ENCODE peak calls at places on chromosomes 16 and 17, in ten cellular contexts. N is H7; U is GM12865; A is cardiac fibroblast; Q is esophagus squamous epithelium; S is CD8-positive, alpha-beta memory T cell; W is A549; V is kidney epithelial cell; E is A673; H is neuronal stem cell. C is an unnamed sample.

GRCh38 chr17:30271102-30271501 is 20.6 kb downstream of the BLMH start:
- DNase-seq in N (no peak), U (no peak), A (no peak), Q (no peak), S (no peak), W (peak), V (no peak), E (no peak), H (no peak), C (no peak)

GRCh38 chr16:4664538-4665418 is 28.6 kb upstream of the NUDT16L1 start:
- DNase-seq in N (no peak), U (peak), A (no peak), Q (no peak), S (peak), W (peak), V (no peak), E (no peak), H (no peak), C (peak)

GRCh38 chr17:7611635-7612293 is 2.9 kb downstream of the FXR2 start:
- DNase-seq in N (no peak), U (no peak), A (no peak), Q (no peak), S (no peak), W (no peak), V (no peak), E (no peak), H (no peak), C (no peak)

GRCh38 chr17:72380737-72381136 is 259.9 kb downstream of the SOX9 start:
- DNase-seq in N (no peak), U (no peak), A (no peak), Q (no peak), S (no peak), W (no peak), V (no peak), E (no peak), H (no peak), C (no peak)

GRCh38 chr16:2745116-2745890 is 7.1 kb upstream of the SRRM2 start:
- DNase-seq in N (no peak), U (no peak), A (no peak), Q (no peak), S (no peak), W (no peak), V (no peak), E (no peak), H (no peak), C (peak)

GRCh38 chr16:27822529-27823437 is 240.7 kb downstream of the GSG1L start:
- DNase-seq in N (no peak), U (no peak), A (no peak), Q (no peak), S (no peak), W (no peak), V (no peak), E (no peak), H (no peak), C (no peak)

GRCh38 chr16:30077656-30078055 is 1.9 kb downstream of the PPP4C start:
- DNase-seq in N (no peak), U (no peak), A (no peak), Q (no peak), S (no peak), W (no peak), V (no peak), E (no peak), H (no peak), C (no peak)

GRCh38 chr17:72516772-72517399 is 396.1 kb downstream of the SOX9 start:
- DNase-seq in N (peak), U (peak), A (peak), Q (no peak), S (no peak), W (peak), V (peak), E (no peak), H (no peak), C (no peak)

GRCh38 chr16:772959-773358 is 12.4 kb downstream of the MSLN start:
- DNase-seq in N (no peak), U (no peak), A (no peak), Q (no peak), S (no peak), W (no peak), V (no peak), E (no peak), H (no peak), C (no peak)

GRCh38 chr17:6551909-6552768 is 4.2 kb downstream of the PITPNM3 start:
- DNase-seq in N (peak), U (no peak), A (peak), Q (no peak), S (no peak), W (no peak), V (no peak), E (no peak), H (no peak), C (no peak)

GRCh38 chr16:72285728-72286127 is 113.8 kb upstream of the PMFBP1 start:
- DNase-seq in N (no peak), U (no peak), A (peak), Q (no peak), S (no peak), W (no peak), V (no peak), E (no peak), H (no peak), C (no peak)

GRCh38 chr16:50627419-50627818 is 53.7 kb downstream of the SNX20 start:
- DNase-seq in N (peak), U (peak), A (peak), Q (no peak), S (peak), W (no peak), V (no peak), E (peak), H (no peak), C (no peak)

GRCh38 chr16:50463581-50464324 is 84.4 kb upstream of the NKD1 start:
- DNase-seq in N (peak), U (no peak), A (no peak), Q (no peak), S (no peak), W (no peak), V (no peak), E (no peak), H (no peak), C (no peak)

GRCh38 chr16:70682239-70683145 is 3.4 kb downstream of the MTSS2 start:
- DNase-seq in N (no peak), U (no peak), A (no peak), Q (no peak), S (no peak), W (no peak), V (no peak), E (no peak), H (no peak), C (peak)

GRCh38 chr17:73956595-73957465 is 246.6 kb upstream of the RPL38 start:
- DNase-seq in N (peak), U (peak), A (peak), Q (no peak), S (no peak), W (peak), V (no peak), E (peak), H (peak), C (peak)

GRCh38 chr17:74978240-74978639 is 5.7 kb upstream of the HID1 start:
- DNase-seq in N (no peak), U (no peak), A (no peak), Q (no peak), S (no peak), W (no peak), V (no peak), E (no peak), H (no peak), C (no peak)

GRCh38 chr16:27234171-27234570 is 30.8 kb downstream of the KDM8 start:
- DNase-seq in N (no peak), U (no peak), A (no peak), Q (no peak), S (no peak), W (no peak), V (no peak), E (no peak), H (no peak), C (no peak)

GRCh38 chr17:82924812-82925211 is 85.0 kb upstream of the ZNF750 start:
- DNase-seq in N (no peak), U (no peak), A (no peak), Q (no peak), S (no peak), W (no peak), V (no peak), E (no peak), H (no peak), C (no peak)

GRCh38 chr17:38451840-38452529 is 23.7 kb downstream of the ARHGAP23 start:
- DNase-seq in N (peak), U (no peak), A (peak), Q (no peak), S (no peak), W (no peak), V (no peak), E (peak), H (no peak), C (no peak)

GRCh38 chr16:56611281-56611833 is 3.0 kb downstream of the MT2A start:
- DNase-seq in N (no peak), U (no peak), A (peak), Q (no peak), S (no peak), W (peak), V (no peak), E (no peak), H (no peak), C (peak)

GRCh38 chr16:81275795-81276194 is 37.3 kb downstream of the BCO1 start:
- DNase-seq in N (no peak), U (no peak), A (no peak), Q (no peak), S (no peak), W (no peak), V (no peak), E (no peak), H (no peak), C (no peak)

GRCh38 chr17:9771465-9771864 is 19.9 kb downstream of the DHRS7C start:
- DNase-seq in N (peak), U (no peak), A (no peak), Q (no peak), S (no peak), W (no peak), V (no peak), E (no peak), H (no peak), C (no peak)

GRCh38 chr16:2178321-2179106 is 17.9 kb downstream of the CASKIN1 start:
- DNase-seq in N (peak), U (no peak), A (peak), Q (no peak), S (peak), W (peak), V (no peak), E (peak), H (no peak), C (no peak)

GRCh38 chr16:50183316-50183715 is 30.2 kb downstream of the TENT4B start:
- DNase-seq in N (no peak), U (no peak), A (peak), Q (no peak), S (no peak), W (no peak), V (no peak), E (no peak), H (no peak), C (no peak)

GRCh38 chr16:12220721-12221120 is 244.2 kb downstream of the SNX29 start:
- DNase-seq in N (no peak), U (no peak), A (no peak), Q (no peak), S (no peak), W (no peak), V (no peak), E (no peak), H (no peak), C (no peak)

GRCh38 chr16:55292491-55292890 is 31.5 kb upstream of the IRX6 start:
- DNase-seq in N (peak), U (no peak), A (no peak), Q (no peak), S (no peak), W (no peak), V (no peak), E (no peak), H (no peak), C (no peak)

GRCh38 chr17:44260296-44260695 is 7.6 kb downstream of the SLC4A1 start:
- DNase-seq in N (peak), U (no peak), A (no peak), Q (no peak), S (no peak), W (no peak), V (no peak), E (no peak), H (no peak), C (no peak)

DNA sequence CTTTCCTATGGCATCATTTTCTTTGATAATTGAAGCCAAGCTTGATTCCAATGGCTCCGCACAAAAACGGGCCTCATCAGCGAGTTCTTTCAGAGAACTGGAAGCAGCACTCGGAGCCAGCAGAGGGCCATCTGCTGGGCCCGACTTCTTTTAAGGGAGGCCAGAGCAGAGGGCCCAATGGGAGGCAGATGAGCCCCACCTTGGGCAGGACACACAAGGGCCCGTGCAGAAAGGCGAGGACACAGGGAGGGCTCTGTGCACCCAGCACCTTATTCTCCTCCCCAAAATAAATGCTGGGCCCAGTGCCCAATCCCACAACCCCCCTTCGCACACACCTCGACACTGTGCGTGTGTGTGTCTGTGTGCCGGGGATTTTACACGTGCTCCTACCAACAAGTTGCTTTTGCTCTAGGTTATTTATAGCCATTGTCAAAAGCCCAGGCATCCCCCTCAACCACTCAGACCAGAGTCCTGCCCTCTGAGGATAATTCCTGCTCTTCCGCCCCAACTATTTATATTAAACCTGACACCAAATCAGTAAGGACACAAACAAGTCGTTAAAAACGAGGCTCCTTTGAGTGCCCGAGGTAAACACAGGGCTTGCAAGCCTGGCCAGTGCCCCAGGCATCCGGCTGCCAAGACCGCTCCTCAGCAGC is 6.8 kb downstream of the AXIN2 start:
- DNase-seq in N (peak), U (no peak), A (no peak), Q (no peak), S (no peak), W (no peak), V (no peak), E (no peak), H (no peak), C (no peak)
- H3K4me3 ChIP-seq in N (no peak), U (no peak), A (no peak), Q (no peak), S (peak), W (no peak), V (no peak), E (no peak), H (no peak), C (no peak)

DNA sequence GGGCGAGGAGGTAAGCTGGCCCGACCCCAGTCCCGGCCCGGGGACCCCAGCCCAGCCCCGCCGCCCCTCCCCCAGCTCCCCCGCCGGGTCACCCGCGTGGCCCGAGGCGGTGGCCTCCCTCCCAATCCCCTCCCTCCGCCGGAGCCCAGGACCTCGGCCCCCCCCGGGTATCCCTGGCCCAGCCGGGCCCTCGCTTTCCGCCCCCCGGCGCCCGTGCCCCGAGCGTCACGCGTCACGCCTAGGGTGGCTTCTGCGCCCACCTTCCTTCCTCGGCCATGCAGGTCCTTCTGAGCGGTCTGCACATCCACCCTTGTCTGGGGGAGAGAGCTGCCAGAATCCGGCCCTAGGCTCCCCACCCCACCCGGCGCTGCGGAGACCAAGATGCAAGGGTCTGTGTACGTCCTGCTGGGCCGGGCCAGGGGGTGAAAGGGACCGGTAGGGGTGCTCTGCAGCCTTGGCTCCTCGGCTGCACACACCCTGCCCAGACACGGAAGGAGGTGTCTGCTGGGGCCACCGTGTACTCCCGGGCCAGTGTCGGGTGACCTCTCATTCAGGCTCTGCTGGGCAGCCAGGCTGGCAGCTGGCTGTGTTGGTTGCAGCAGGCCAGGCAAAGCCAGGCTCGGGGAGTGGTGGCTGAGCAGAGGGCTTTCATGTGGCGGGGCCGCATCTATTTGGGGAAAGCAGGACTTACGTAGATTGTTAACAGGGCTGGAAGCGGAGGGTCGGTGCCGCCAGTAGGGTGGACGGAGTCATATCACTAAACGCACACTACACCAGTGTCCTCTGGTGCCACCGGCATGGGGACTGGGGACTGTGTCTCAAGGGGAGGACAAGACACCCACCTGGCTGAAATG is 754 bp downstream of the RAB11FIP4 start:
- DNase-seq in N (peak), U (no peak), A (no peak), Q (no peak), S (no peak), W (no peak), V (no peak), E (no peak), H (no peak), C (peak)
- H3K4me3 ChIP-seq in N (peak), U (no peak), A (peak), Q (peak), S (no peak), W (peak), V (no peak), E (peak), H (peak), C (no peak)

GRCh38 chr16:76749780-76750375 is 441.1 kb upstream of the MON1B start:
- DNase-seq in N (no peak), U (peak), A (no peak), Q (no peak), S (no peak), W (no peak), V (no peak), E (no peak), H (no peak), C (no peak)

DNA sequence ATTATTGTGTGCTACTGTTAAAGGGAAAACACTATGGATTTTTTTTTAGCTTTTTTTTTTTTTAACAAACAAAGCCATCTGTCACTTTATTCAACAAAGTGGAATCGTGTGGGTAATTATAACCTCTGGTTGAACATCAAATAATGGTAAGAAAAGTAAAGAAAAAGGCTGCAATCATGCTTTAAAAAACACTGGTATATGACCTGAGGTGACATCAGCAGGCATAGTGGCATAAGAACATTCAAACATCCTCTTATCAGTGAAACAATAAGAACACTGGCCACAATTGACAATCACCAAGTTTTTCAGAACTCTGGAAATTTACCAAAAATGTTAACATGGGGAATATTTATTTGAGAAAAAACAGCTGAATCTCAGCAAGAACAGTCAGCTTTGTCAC is 442.3 kb upstream of the MON1B start:
- DNase-seq in N (no peak), U (no peak), A (no peak), Q (no peak), S (no peak), W (no peak), V (no peak), E (no peak), H (no peak), C (no peak)
- H3K4me3 ChIP-seq in N (no peak), U (no peak), A (no peak), Q (no peak), S (no peak), W (no peak), V (no peak), E (no peak), H (no peak), C (no peak)

GRCh38 chr17:29159286-29159860 is 20.8 kb downstream of the MYO18A start:
- DNase-seq in N (no peak), U (no peak), A (no peak), Q (no peak), S (no peak), W (no peak), V (no peak), E (no peak), H (no peak), C (no peak)
- H3K4me3 ChIP-seq in N (no peak), U (no peak), A (no peak), Q (no peak), S (no peak), W (no peak), V (no peak), E (no peak), H (no peak), C (no peak)

DNA sequence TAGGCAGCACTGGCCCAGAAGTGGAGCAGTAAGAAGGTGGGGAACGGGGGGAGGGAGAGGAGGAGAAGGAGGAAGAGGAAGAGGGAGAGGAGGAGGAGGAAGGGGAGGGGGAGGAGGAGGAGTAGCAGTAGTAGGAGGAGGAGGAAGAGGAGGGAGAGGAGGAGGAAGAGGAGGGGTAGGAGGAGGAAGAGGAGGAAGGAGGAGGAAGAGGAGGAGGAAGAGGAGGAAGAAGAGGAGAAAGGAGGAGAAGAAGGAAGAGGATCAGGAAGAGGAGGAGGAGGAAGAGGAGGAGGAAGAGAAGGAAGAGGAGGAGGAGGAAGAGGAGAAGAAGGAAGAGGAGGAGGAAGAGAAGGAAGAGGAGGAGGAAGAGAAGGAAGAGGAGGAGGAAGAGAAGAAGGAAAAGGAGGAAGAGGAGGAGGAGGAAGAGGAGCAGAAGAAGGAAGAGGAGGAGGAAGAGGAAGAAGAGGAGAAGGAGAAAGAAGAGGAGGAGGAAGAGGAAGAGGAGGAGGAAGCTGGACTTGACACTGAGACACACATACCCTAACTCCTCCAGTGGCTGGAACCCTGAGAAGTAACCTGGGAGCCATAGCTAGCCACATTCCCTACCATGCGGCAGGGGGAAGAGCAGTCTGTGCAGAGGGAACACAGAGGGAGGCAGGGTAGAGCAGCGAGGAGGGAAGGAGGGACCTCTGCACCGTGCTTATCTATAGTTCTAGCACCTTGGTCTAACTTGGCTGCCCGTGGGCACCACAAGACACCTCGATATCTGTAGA is 35.8 kb downstream of the LRRC75A start:
- DNase-seq in N (no peak), U (no peak), A (no peak), Q (no peak), S (no peak), W (no peak), V (no peak), E (no peak), H (no peak), C (no peak)
- H3K4me3 ChIP-seq in N (no peak), U (no peak), A (no peak), Q (no peak), S (no peak), W (no peak), V (no peak), E (no peak), H (no peak), C (no peak)

GRCh38 chr16:10868089-10868488 is 8.9 kb upstream of the CIITA start:
- DNase-seq in N (no peak), U (no peak), A (no peak), Q (no peak), S (no peak), W (no peak), V (no peak), E (no peak), H (no peak), C (no peak)
- H3K4me3 ChIP-seq in N (no peak), U (no peak), A (no peak), Q (no peak), S (no peak), W (no peak), V (no peak), E (no peak), H (no peak), C (no peak)